ENCODE peak calls at places on chromosomes 5 and 9, in seven cellular contexts. H is GM23248, C is H4, Q is SHP77, G is NCI-H82, K is neural crest cell, P is HCEC 1CT. M is an unnamed sample.

GRCh38 chr5:60929024-60929423 is 15.8 kb downstream of the ERCC8 start:
- DNase-seq in G (no peak), C (no peak), K (no peak), Q (no peak), H (peak; percentile 23), P (peak; percentile 26), M (peak; percentile 27)

GRCh38 chr9:87382902-87383301 is 114.8 kb upstream of the DAPK1 start:
- DNase-seq in Q (no peak), C (peak; percentile 38), G (no peak), H (peak; percentile 30), K (no peak), P (peak; percentile 89), M (peak; percentile 81)

GRCh38 chr9:36698984-36699383 is 126.3 kb downstream of the MELK start:
- DNase-seq in Q (no peak), P (no peak), H (no peak), C (no peak), K (no peak), G (no peak), M (no peak)

GRCh38 chr5:148491015-148491792 is 107.4 kb downstream of the FBXO38 start:
- DNase-seq in G (no peak), P (no peak), K (no peak), Q (no peak), H (no peak), C (no peak), M (no peak)

GRCh38 chr5:150130493-150130922 is 25.1 kb downstream of the PDGFRB start:
- DNase-seq in Q (no peak), C (no peak), G (no peak), H (no peak), P (no peak), K (no peak), M (no peak)

GRCh38 chr9:111825468-111826145 is 30.9 kb upstream of the SHOC1 start:
- DNase-seq in K (no peak), H (peak; percentile 63), Q (no peak), G (no peak), C (no peak), P (peak; percentile 77), M (peak; percentile 79)

GRCh38 chr5:16776611-16777251 is 159.4 kb downstream of the MYO10 start:
- DNase-seq in P (no peak), K (peak; percentile 26), Q (peak; percentile 71), G (peak; percentile 6), H (no peak), C (no peak), M (peak; percentile 18)

GRCh38 chr5:27911216-27911615 is 872.8 kb upstream of the CDH9 start:
- DNase-seq in H (no peak), Q (no peak), C (peak; percentile 17), G (no peak), K (no peak), P (peak; percentile 32), M (no peak)

GRCh38 chr9:91059713-91060112 is 258.1 kb downstream of the SYK start:
- DNase-seq in C (no peak), K (no peak), P (no peak), Q (no peak), G (no peak), H (peak; percentile 60), M (peak; percentile 47)

GRCh38 chr5:55638455-55638854 is 73.7 kb downstream of the SLC38A9 start:
- DNase-seq in H (no peak), K (no peak), Q (no peak), G (no peak), P (peak; percentile 19), C (peak; percentile 24), M (peak; percentile 33)

GRCh38 chr5:1660037-1660400 is 136.3 kb upstream of the LPCAT1 start:
- DNase-seq in C (no peak), G (no peak), K (no peak), Q (no peak), H (no peak), P (no peak), M (no peak)

GRCh38 chr5:122093861-122094650 is 16.0 kb upstream of the LOX start:
- DNase-seq in K (no peak), C (no peak), P (peak; percentile 63), H (peak; percentile 86), Q (no peak), G (no peak), M (peak; percentile 51)

GRCh38 chr9:22240619-22241018 is 206.0 kb upstream of the DMRTA1 start:
- DNase-seq in H (peak; percentile 67), Q (no peak), G (no peak), K (no peak), P (peak; percentile 75), C (no peak), M (peak; percentile 80)

GRCh38 chr5:141560141-141560540 is 58.7 kb downstream of the DIAPH1 start:
- DNase-seq in Q (no peak), G (peak; percentile 48), P (peak; percentile 7), C (peak; percentile 54), K (no peak), H (peak; percentile 22), M (peak; percentile 19)

GRCh38 chr9:89657765-89658164 is 53.0 kb downstream of the GADD45G start:
- DNase-seq in C (no peak), H (no peak), Q (no peak), P (no peak), K (no peak), G (no peak), M (no peak)

GRCh38 chr9:34496149-34496712 is 26.6 kb downstream of the ENHO start:
- DNase-seq in K (no peak), G (no peak), H (peak; percentile 10), Q (no peak), C (no peak), P (peak; percentile 11), M (peak; percentile 55)

GRCh38 chr5:156971848-156972525 is 9.0 kb upstream of the TIMD4 start:
- DNase-seq in H (no peak), G (no peak), Q (no peak), K (no peak), P (no peak), C (no peak), M (no peak)

GRCh38 chr5:25295067-25295466 is 650.3 kb upstream of the CDH10 start:
- DNase-seq in H (no peak), P (no peak), G (no peak), C (peak; percentile 7), Q (no peak), K (no peak), M (no peak)

GRCh38 chr5:95644351-95645042 is 2.1 kb upstream of the RFESD start:
- DNase-seq in P (peak; percentile 57), H (peak; percentile 74), Q (peak; percentile 67), K (peak; percentile 20), C (peak; percentile 76), G (peak; percentile 59), M (peak; percentile 67)

GRCh38 chr5:83965431-83965830 is 244.8 kb upstream of the HAPLN1 start:
- DNase-seq in Q (no peak), C (no peak), K (no peak), H (no peak), G (no peak), P (no peak), M (no peak)

GRCh38 chr9:130962418-130963316 is 23.6 kb upstream of the FIBCD1 start:
- DNase-seq in C (peak; percentile 91), Q (no peak), K (no peak), P (peak; percentile 95), G (no peak), H (peak; percentile 98), M (peak; percentile 95)

GRCh38 chr5:78287833-78288232 is 6.7 kb downstream of the AP3B1 start:
- DNase-seq in G (no peak), K (no peak), Q (no peak), P (peak; percentile 82), H (peak; percentile 94), C (peak; percentile 20), M (peak; percentile 75)

GRCh38 chr9:5442400-5443011 is 4.8 kb upstream of the PLGRKT start:
- DNase-seq in C (peak; percentile 58), P (peak; percentile 70), Q (peak; percentile 21), G (peak; percentile 67), H (peak; percentile 76), K (peak; percentile 16), M (peak; percentile 73)

M was measured in fibroblast of mammary gland.